ENCODE peak calls at places on chromosome 18, in six cellular contexts. One of them, this sample, is unnamed. For H3K4me1, the result is how much of the 10 kb centered on the place peaks cover.

GRCh38 chr18:29191263-29191662 is 1014.3 kb upstream of the CDH2 start:
- DNase-seq in NT2/D1: no peak
- DNase-seq in tibial artery: no peak
- DNase-seq in mesendoderm: peak
- DNase-seq in left ventricle myocardium inferior: no peak
- DNase-seq in fibroblast of lung: peak
- DNase-seq in this sample: peak

GRCh38 chr18:47436871-47437270 is 185.4 kb upstream of the SKOR2 start:
- DNase-seq in NT2/D1: no peak
- DNase-seq in tibial artery: no peak
- DNase-seq in mesendoderm: peak
- DNase-seq in left ventricle myocardium inferior: no peak
- DNase-seq in fibroblast of lung: no peak
- DNase-seq in this sample: no peak

GRCh38 chr18:6566338-6566911 is 151.7 kb upstream of the L3MBTL4 start:
- DNase-seq in NT2/D1: no peak
- DNase-seq in tibial artery: no peak
- DNase-seq in mesendoderm: peak
- DNase-seq in left ventricle myocardium inferior: no peak
- DNase-seq in fibroblast of lung: no peak
- DNase-seq in this sample: no peak

GRCh38 chr18:42100917-42101316 is 145.9 kb downstream of the PIK3C3 start:
- DNase-seq in NT2/D1: no peak
- DNase-seq in tibial artery: no peak
- DNase-seq in mesendoderm: no peak
- DNase-seq in left ventricle myocardium inferior: no peak
- DNase-seq in fibroblast of lung: no peak
- DNase-seq in this sample: no peak

GRCh38 chr18:43393174-43393573 is 115.9 kb upstream of the SYT4 start:
- DNase-seq in NT2/D1: no peak
- DNase-seq in tibial artery: no peak
- DNase-seq in mesendoderm: no peak
- DNase-seq in left ventricle myocardium inferior: no peak
- DNase-seq in fibroblast of lung: no peak
- DNase-seq in this sample: no peak

GRCh38 chr18:79402977-79403722 is 7.4 kb downstream of the NFATC1 start:
- DNase-seq in NT2/D1: no peak
- DNase-seq in tibial artery: peak
- DNase-seq in mesendoderm: no peak
- DNase-seq in left ventricle myocardium inferior: peak
- DNase-seq in fibroblast of lung: no peak
- DNase-seq in this sample: peak

GRCh38 chr18:33577688-33578370 is at the start of gene ASXL3:
- DNase-seq in NT2/D1: no peak
- DNase-seq in tibial artery: peak
- DNase-seq in mesendoderm: peak
- DNase-seq in left ventricle myocardium inferior: peak
- DNase-seq in fibroblast of lung: peak
- DNase-seq in this sample: no peak

GRCh38 chr18:67514901-67515540 is 1.5 kb downstream of the DSEL start:
- DNase-seq in NT2/D1: no peak
- DNase-seq in tibial artery: no peak
- DNase-seq in mesendoderm: no peak
- DNase-seq in left ventricle myocardium inferior: no peak
- DNase-seq in fibroblast of lung: peak
- DNase-seq in this sample: no peak

GRCh38 chr18:48766025-48766424 is 184.7 kb downstream of the SMAD7 start:
- DNase-seq in NT2/D1: no peak
- DNase-seq in tibial artery: no peak
- DNase-seq in mesendoderm: no peak
- DNase-seq in left ventricle myocardium inferior: no peak
- DNase-seq in fibroblast of lung: peak
- DNase-seq in this sample: no peak

GRCh38 chr18:13269599-13270011 is 51.0 kb downstream of the LDLRAD4 start:
- DNase-seq in NT2/D1: no peak
- DNase-seq in tibial artery: no peak
- DNase-seq in mesendoderm: no peak
- DNase-seq in left ventricle myocardium inferior: peak
- DNase-seq in fibroblast of lung: no peak
- DNase-seq in this sample: peak

GRCh38 chr18:4353853-4354418 is 101.2 kb downstream of the DLGAP1 start:
- DNase-seq in NT2/D1: no peak
- DNase-seq in tibial artery: no peak
- DNase-seq in mesendoderm: no peak
- DNase-seq in left ventricle myocardium inferior: no peak
- DNase-seq in fibroblast of lung: no peak
- DNase-seq in this sample: no peak

GRCh38 chr18:50709215-50709614 is 110.6 kb downstream of the MRO start:
- DNase-seq in NT2/D1: no peak
- DNase-seq in tibial artery: no peak
- DNase-seq in mesendoderm: peak
- DNase-seq in left ventricle myocardium inferior: no peak
- DNase-seq in fibroblast of lung: no peak
- DNase-seq in this sample: no peak

GRCh38 chr18:7452331-7452730 is 114.8 kb upstream of the PTPRM start:
- DNase-seq in NT2/D1: peak
- DNase-seq in tibial artery: no peak
- DNase-seq in mesendoderm: peak
- DNase-seq in left ventricle myocardium inferior: no peak
- DNase-seq in fibroblast of lung: no peak
- DNase-seq in this sample: peak

GRCh38 chr18:24726727-24727539 is 266.5 kb downstream of the HRH4 start:
- DNase-seq in NT2/D1: peak
- DNase-seq in tibial artery: peak
- DNase-seq in mesendoderm: peak
- DNase-seq in left ventricle myocardium inferior: peak
- DNase-seq in fibroblast of lung: peak
- DNase-seq in this sample: peak

GRCh38 chr18:58870130-58870529 is 5.5 kb downstream of the ZNF532 start:
- DNase-seq in NT2/D1: no peak
- DNase-seq in tibial artery: no peak
- DNase-seq in mesendoderm: peak
- DNase-seq in left ventricle myocardium inferior: no peak
- DNase-seq in fibroblast of lung: no peak
- DNase-seq in this sample: no peak

GRCh38 chr18:63788447-63789096 is 13.4 kb downstream of the SERPINB7 start:
- DNase-seq in NT2/D1: no peak
- DNase-seq in tibial artery: no peak
- DNase-seq in mesendoderm: no peak
- DNase-seq in left ventricle myocardium inferior: no peak
- DNase-seq in fibroblast of lung: peak
- DNase-seq in this sample: peak

GRCh38 chr18:76709659-76710645 is 112.4 kb upstream of the ZNF236 start:
- DNase-seq in NT2/D1: peak
- DNase-seq in tibial artery: peak
- DNase-seq in mesendoderm: peak
- DNase-seq in left ventricle myocardium inferior: peak
- DNase-seq in fibroblast of lung: peak
- DNase-seq in this sample: peak

GRCh38 chr18:58496231-58496630 is 132.7 kb downstream of the ALPK2 start:
- DNase-seq in NT2/D1: no peak
- DNase-seq in tibial artery: no peak
- DNase-seq in mesendoderm: no peak
- DNase-seq in left ventricle myocardium inferior: no peak
- DNase-seq in fibroblast of lung: no peak
- DNase-seq in this sample: no peak

GRCh38 chr18:346607-347006 is 78.8 kb upstream of the THOC1 start:
- DNase-seq in NT2/D1: no peak
- DNase-seq in tibial artery: no peak
- DNase-seq in mesendoderm: no peak
- DNase-seq in left ventricle myocardium inferior: no peak
- DNase-seq in fibroblast of lung: no peak
- DNase-seq in this sample: no peak

GRCh38 chr18:11176416-11176815 is 27.0 kb upstream of the PIEZO2 start:
- DNase-seq in NT2/D1: no peak
- DNase-seq in tibial artery: no peak
- DNase-seq in mesendoderm: no peak
- DNase-seq in left ventricle myocardium inferior: no peak
- DNase-seq in fibroblast of lung: no peak
- DNase-seq in this sample: no peak

GRCh38 chr18:78757014-78757413 is 222.6 kb upstream of the SALL3 start:
- DNase-seq in NT2/D1: no peak
- DNase-seq in tibial artery: no peak
- DNase-seq in mesendoderm: no peak
- DNase-seq in left ventricle myocardium inferior: no peak
- DNase-seq in fibroblast of lung: no peak
- DNase-seq in this sample: no peak

GRCh38 chr18:78637442-78638402 is 341.9 kb upstream of the SALL3 start:
- DNase-seq in NT2/D1: no peak
- DNase-seq in tibial artery: no peak
- DNase-seq in mesendoderm: no peak
- DNase-seq in left ventricle myocardium inferior: no peak
- DNase-seq in fibroblast of lung: no peak
- DNase-seq in this sample: no peak

GRCh38 chr18:63315879-63316278 is 3.7 kb downstream of the BCL2 start:
- DNase-seq in NT2/D1: no peak
- DNase-seq in tibial artery: no peak
- DNase-seq in mesendoderm: no peak
- DNase-seq in left ventricle myocardium inferior: no peak
- DNase-seq in fibroblast of lung: no peak
- DNase-seq in this sample: no peak

GRCh38 chr18:8960740-8961657 is 141.5 kb upstream of the NDUFV2 start:
- DNase-seq in NT2/D1: no peak
- DNase-seq in tibial artery: no peak
- DNase-seq in mesendoderm: no peak
- DNase-seq in left ventricle myocardium inferior: no peak
- DNase-seq in fibroblast of lung: peak
- DNase-seq in this sample: peak
- H3K4me1 ChIP-seq in NT2/D1: under half
- H3K4me1 ChIP-seq in tibial artery: under half
- H3K4me1 ChIP-seq in mesendoderm: under half
- H3K4me1 ChIP-seq in left ventricle myocardium inferior: under half
- H3K4me1 ChIP-seq in fibroblast of lung: under half
- H3K4me1 ChIP-seq in this sample: under half

GRCh38 chr18:55877321-55877720 is 289.3 kb upstream of the TCF4 start:
- DNase-seq in NT2/D1: no peak
- DNase-seq in tibial artery: no peak
- DNase-seq in mesendoderm: no peak
- DNase-seq in left ventricle myocardium inferior: no peak
- DNase-seq in fibroblast of lung: no peak
- DNase-seq in this sample: no peak
- H3K4me1 ChIP-seq in NT2/D1: under half
- H3K4me1 ChIP-seq in tibial artery: under half
- H3K4me1 ChIP-seq in mesendoderm: under half
- H3K4me1 ChIP-seq in left ventricle myocardium inferior: under half
- H3K4me1 ChIP-seq in fibroblast of lung: under half
- H3K4me1 ChIP-seq in this sample: under half

GRCh38 chr18:69948919-69949537 is 1.4 kb upstream of the CD226 start:
- DNase-seq in NT2/D1: no peak
- DNase-seq in tibial artery: peak
- DNase-seq in mesendoderm: peak
- DNase-seq in left ventricle myocardium inferior: peak
- DNase-seq in fibroblast of lung: peak
- DNase-seq in this sample: peak

GRCh38 chr18:69949538-69949936 is 1.9 kb upstream of the CD226 start:
- DNase-seq in NT2/D1: no peak
- DNase-seq in tibial artery: no peak
- DNase-seq in mesendoderm: no peak
- DNase-seq in left ventricle myocardium inferior: no peak
- DNase-seq in fibroblast of lung: no peak
- DNase-seq in this sample: no peak

GRCh38 chr18:69953191-69953590 is 5.5 kb upstream of the CD226 start:
- DNase-seq in NT2/D1: no peak
- DNase-seq in tibial artery: no peak
- DNase-seq in mesendoderm: no peak
- DNase-seq in left ventricle myocardium inferior: no peak
- DNase-seq in fibroblast of lung: no peak
- DNase-seq in this sample: no peak

GRCh38 chr18:69954719-69955118 is 7.0 kb upstream of the CD226 start:
- DNase-seq in NT2/D1: no peak
- DNase-seq in tibial artery: no peak
- DNase-seq in mesendoderm: no peak
- DNase-seq in left ventricle myocardium inferior: no peak
- DNase-seq in fibroblast of lung: no peak
- DNase-seq in this sample: no peak

DNA sequence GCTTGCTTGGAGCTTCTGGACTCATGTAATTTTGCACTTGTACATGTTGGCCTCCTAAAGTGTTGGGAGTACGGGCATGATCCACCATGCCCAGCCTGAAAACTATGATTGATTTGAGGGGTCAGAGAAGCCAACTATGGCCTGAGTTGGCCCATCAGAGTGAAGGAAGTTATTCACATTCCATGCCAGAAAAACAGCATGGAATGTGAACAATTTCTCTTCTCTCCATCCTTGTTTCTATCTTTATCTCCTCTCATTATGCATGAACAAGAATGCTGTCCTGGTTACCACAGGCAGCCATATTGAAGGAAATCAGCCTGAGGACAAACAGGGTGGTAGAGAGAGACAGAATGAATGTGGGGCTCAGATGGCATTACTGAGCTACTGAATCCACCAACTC is 3.5 kb upstream of the CD226 start:
- DNase-seq in NT2/D1: no peak
- DNase-seq in tibial artery: no peak
- DNase-seq in mesendoderm: peak
- DNase-seq in left ventricle myocardium inferior: no peak
- DNase-seq in fibroblast of lung: peak
- DNase-seq in this sample: no peak
- H3K4me1 ChIP-seq in NT2/D1: under half
- H3K4me1 ChIP-seq in tibial artery: under half
- H3K4me1 ChIP-seq in mesendoderm: under half
- H3K4me1 ChIP-seq in left ventricle myocardium inferior: under half
- H3K4me1 ChIP-seq in fibroblast of lung: under half
- H3K4me1 ChIP-seq in this sample: under half

GRCh38 chr18:55452123-55452611 is 135.8 kb downstream of the TCF4 start:
- DNase-seq in NT2/D1: no peak
- DNase-seq in tibial artery: no peak
- DNase-seq in mesendoderm: no peak
- DNase-seq in left ventricle myocardium inferior: no peak
- DNase-seq in fibroblast of lung: peak
- DNase-seq in this sample: no peak

GRCh38 chr18:55457028-55457427 is 131.0 kb downstream of the TCF4 start:
- DNase-seq in NT2/D1: no peak
- DNase-seq in tibial artery: no peak
- DNase-seq in mesendoderm: no peak
- DNase-seq in left ventricle myocardium inferior: no peak
- DNase-seq in fibroblast of lung: no peak
- DNase-seq in this sample: no peak

GRCh38 chr18:55453186-55453585 is 134.8 kb downstream of the TCF4 start:
- DNase-seq in NT2/D1: no peak
- DNase-seq in tibial artery: no peak
- DNase-seq in mesendoderm: no peak
- DNase-seq in left ventricle myocardium inferior: no peak
- DNase-seq in fibroblast of lung: no peak
- DNase-seq in this sample: no peak

GRCh38 chr18:55458456-55459238 is 129.3 kb downstream of the TCF4 start:
- DNase-seq in NT2/D1: no peak
- DNase-seq in tibial artery: no peak
- DNase-seq in mesendoderm: no peak
- DNase-seq in left ventricle myocardium inferior: no peak
- DNase-seq in fibroblast of lung: no peak
- DNase-seq in this sample: no peak

DNA sequence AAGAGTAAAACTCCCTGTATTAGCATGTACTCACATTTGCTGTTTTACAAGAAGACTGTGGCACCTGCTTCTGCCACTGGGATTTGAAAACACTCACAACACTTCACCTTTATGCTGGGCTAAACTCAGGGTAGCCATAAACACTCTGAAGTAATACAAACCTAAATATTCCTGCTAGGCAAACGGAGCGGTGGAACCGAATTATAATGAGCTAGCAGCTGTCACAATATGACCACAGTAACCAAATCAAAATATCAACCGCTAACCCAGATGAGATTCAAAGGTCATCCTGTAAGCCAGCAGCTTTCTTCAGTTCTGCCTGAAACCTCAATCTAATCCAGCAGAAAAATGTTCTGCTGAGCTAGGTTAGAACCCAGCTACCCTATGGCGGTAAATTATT is 132.1 kb downstream of the TCF4 start:
- DNase-seq in NT2/D1: no peak
- DNase-seq in tibial artery: no peak
- DNase-seq in mesendoderm: no peak
- DNase-seq in left ventricle myocardium inferior: no peak
- DNase-seq in fibroblast of lung: no peak
- DNase-seq in this sample: no peak
- H3K4me1 ChIP-seq in NT2/D1: under half
- H3K4me1 ChIP-seq in tibial artery: under half
- H3K4me1 ChIP-seq in mesendoderm: under half
- H3K4me1 ChIP-seq in left ventricle myocardium inferior: under half
- H3K4me1 ChIP-seq in fibroblast of lung: under half
- H3K4me1 ChIP-seq in this sample: under half